ENCODE peak calls at places on chromosome 15, in four cellular contexts. S is SHP77, O is T-helper 17 cell, E is GM13976. N is an unnamed sample.

GRCh38 chr15:41564286-41564959 is 5.4 kb downstream of the TYRO3 start:
- DNase-seq in S (peak), O (no peak), E (no peak), N (no peak)

GRCh38 chr15:27828721-27829120 is 270.4 kb downstream of the OCA2 start:
- DNase-seq in S (no peak), O (no peak), E (no peak), N (no peak)

GRCh38 chr15:88476635-88477038 is 9.1 kb downstream of the MRPS11 start:
- DNase-seq in S (peak), O (no peak), E (peak), N (peak)

GRCh38 chr15:81939604-81940440 is 106.0 kb downstream of the MEX3B start:
- DNase-seq in S (peak), O (no peak), E (peak), N (peak)

GRCh38 chr15:31307270-31308184 is 19.1 kb upstream of the KLF13 start:
- DNase-seq in S (no peak), O (no peak), E (no peak), N (no peak)

GRCh38 chr15:100893964-100894295 is 14.3 kb downstream of the ALDH1A3 start:
- DNase-seq in S (no peak), O (no peak), E (no peak), N (no peak)

GRCh38 chr15:41996376-41996775 is 24.0 kb upstream of the EHD4 start:
- DNase-seq in S (no peak), O (no peak), E (no peak), N (no peak)

GRCh38 chr15:95734422-95735316 is 595.8 kb upstream of the NR2F2 start:
- DNase-seq in S (no peak), O (no peak), E (no peak), N (no peak)

GRCh38 chr15:64275934-64276333 is 80.0 kb downstream of the CSNK1G1 start:
- DNase-seq in S (no peak), O (no peak), E (peak), N (peak)

GRCh38 chr15:51760805-51761204 is 9.4 kb downstream of the TMOD2 start:
- DNase-seq in S (no peak), O (no peak), E (no peak), N (no peak)

GRCh38 chr15:41263891-41264351 is 32.9 kb downstream of the CHP1 start:
- DNase-seq in S (no peak), O (no peak), E (no peak), N (no peak)

GRCh38 chr15:67178569-67179210 is 75.8 kb downstream of the AAGAB start:
- DNase-seq in S (no peak), O (no peak), E (no peak), N (no peak)